ENCODE peak calls at places on chromosome 13, in five cellular contexts. T is BE2C; K is mammary epithelial cell; W is body of pancreas; L is CD8-positive, alpha-beta T cell. A is an unnamed sample.

GRCh38 chr13:90918551-90918950 is 428.9 kb upstream of the MIR17HG start:
- DNase-seq in T (no peak), K (peak; percentile 1), W (no peak), L (no peak), A (peak; percentile 64)

GRCh38 chr13:63024458-63024857 is 1608.8 kb upstream of the PCDH20 start:
- DNase-seq in T (peak; percentile 33), K (no peak), W (no peak), L (no peak), A (no peak)

GRCh38 chr13:88042489-88042888 is 371.3 kb downstream of the SLITRK5 start:
- DNase-seq in T (no peak), K (no peak), W (no peak), L (no peak), A (peak; percentile 17)

GRCh38 chr13:23378009-23378632 is 55.4 kb downstream of the SACS start:
- DNase-seq in T (no peak), K (peak; percentile 88), W (no peak), L (no peak), A (peak; percentile 89)

GRCh38 chr13:113090415-113090770 is 15.2 kb upstream of the F7 start:
- DNase-seq in T (peak; percentile 3), K (no peak), W (no peak), L (no peak), A (no peak)

GRCh38 chr13:44906230-44906629 is 83.0 kb downstream of the NUFIP1 start:
- DNase-seq in T (no peak), K (no peak), W (peak; percentile 42), L (no peak), A (no peak)

GRCh38 chr13:73075546-73075945 is 16.7 kb downstream of the KLF5 start:
- DNase-seq in T (no peak), K (no peak), W (peak; percentile 28), L (no peak), A (no peak)

GRCh38 chr13:79604752-79605151 is 123.8 kb downstream of the NDFIP2 start:
- DNase-seq in T (no peak), K (peak; percentile 75), W (no peak), L (no peak), A (peak; percentile 90)

GRCh38 chr13:108807841-108808240 is 178.4 kb downstream of the MYO16 start:
- DNase-seq in T (no peak), K (no peak), W (no peak), L (no peak), A (no peak)

GRCh38 chr13:74443623-74444022 is 309.4 kb upstream of the KLF12 start:
- DNase-seq in T (no peak), K (peak; percentile 79), W (no peak), L (no peak), A (peak; percentile 92)

GRCh38 chr13:32851083-32852064 is 164.8 kb upstream of the KL start:
- DNase-seq in T (no peak), K (no peak), W (no peak), L (no peak), A (no peak)

GRCh38 chr13:52128714-52129700 is at the start of gene NEK5:
- DNase-seq in T (peak; percentile 81), K (peak; percentile 57), W (peak; percentile 78), L (peak; percentile 17), A (peak; percentile 35)

GRCh38 chr13:78762825-78763224 is 103.9 kb upstream of the OBI1 start:
- DNase-seq in T (no peak), K (no peak), W (no peak), L (no peak), A (peak; percentile 2)

GRCh38 chr13:41054212-41054877 is 7.0 kb upstream of the WBP4 start:
- DNase-seq in T (peak; percentile 43), K (peak; percentile 48), W (no peak), L (no peak), A (peak; percentile 56)

GRCh38 chr13:114063545-114064515 is 68.6 kb downstream of the RASA3 start:
- DNase-seq in T (no peak), K (peak; percentile 37), W (peak; percentile 31), L (no peak), A (no peak)

GRCh38 chr13:23470706-23471610 is 37.5 kb upstream of the SACS start:
- DNase-seq in T (no peak), K (no peak), W (no peak), L (no peak), A (no peak)

GRCh38 chr13:73421310-73421912 is 362.6 kb downstream of the KLF5 start:
- DNase-seq in T (no peak), K (peak; percentile 100), W (peak; percentile 68), L (no peak), A (peak; percentile 100)

GRCh38 chr13:101695870-101696516 is 243.5 kb downstream of the ITGBL1 start:
- DNase-seq in T (no peak), K (no peak), W (no peak), L (no peak), A (no peak)

GRCh38 chr13:31629085-31629785 is 110.1 kb upstream of the RXFP2 start:
- DNase-seq in T (no peak), K (peak; percentile 30), W (no peak), L (no peak), A (no peak)

GRCh38 chr13:89457977-89458376 is 1786.8 kb downstream of the SLITRK5 start:
- DNase-seq in T (no peak), K (peak; percentile 91), W (no peak), L (no peak), A (peak; percentile 94)

GRCh38 chr13:111970501-111971155 is 96.3 kb upstream of the SOX1 start:
- DNase-seq in T (no peak), K (no peak), W (no peak), L (no peak), A (no peak)

GRCh38 chr13:50129923-50130685 is 114.9 kb downstream of the KCNRG start:
- DNase-seq in T (peak; percentile 26), K (no peak), W (peak; percentile 23), L (no peak), A (no peak)

DNA sequence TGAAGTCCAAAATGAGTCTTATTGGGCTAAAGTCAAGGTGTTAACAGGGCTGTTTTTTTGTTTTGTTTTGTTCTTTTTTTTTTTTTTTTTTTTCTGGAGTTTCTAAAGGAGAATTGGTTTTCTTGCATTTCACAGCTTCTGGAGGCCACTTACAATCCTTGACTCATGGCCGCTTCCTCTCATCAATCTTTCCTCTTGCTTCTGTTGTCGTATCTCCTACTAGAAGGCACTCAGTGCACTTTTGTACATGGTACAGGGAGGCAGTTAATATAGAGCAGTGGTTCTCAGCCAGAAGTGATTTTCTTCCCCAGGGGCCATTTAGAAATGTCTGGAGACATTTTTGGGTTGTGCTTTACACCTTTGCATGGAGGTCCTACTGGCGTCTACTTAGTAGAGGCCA is 546.6 kb downstream of the DCT start:
- DNase-seq in T (no peak), K (no peak), W (no peak), L (no peak), A (no peak)
- H3K4me3 ChIP-seq in T (no peak overlapping the region), K (no peak overlapping the region), W (no peak overlapping the region), L (no peak overlapping the region), A (no peak overlapping the region)

GRCh38 chr13:43388282-43389034 is 365.1 kb downstream of the DNAJC15 start:
- DNase-seq in T (no peak), K (peak; percentile 86), W (peak; percentile 70), L (no peak), A (peak; percentile 90)

GRCh38 chr13:43391021-43391420 is 367.6 kb downstream of the DNAJC15 start:
- DNase-seq in T (no peak), K (no peak), W (no peak), L (no peak), A (no peak)

GRCh38 chr13:43390582-43390981 is 367.2 kb downstream of the DNAJC15 start:
- DNase-seq in T (no peak), K (no peak), W (no peak), L (no peak), A (no peak)

GRCh38 chr13:43390101-43390500 is 366.7 kb downstream of the DNAJC15 start:
- DNase-seq in T (no peak), K (no peak), W (no peak), L (no peak), A (no peak)

GRCh38 chr13:43389573-43389972 is 366.2 kb downstream of the DNAJC15 start:
- DNase-seq in T (no peak), K (no peak), W (no peak), L (no peak), A (peak; percentile 18)
- H3K4me3 ChIP-seq in T (no peak overlapping the region), K (no peak overlapping the region), W (no peak overlapping the region), L (no peak overlapping the region), A (no peak overlapping the region)

GRCh38 chr13:28325022-28325421 is 169.9 kb downstream of the FLT1 start:
- DNase-seq in T (no peak), K (no peak), W (no peak), L (no peak), A (no peak)
- H3K4me3 ChIP-seq in T (no peak overlapping the region), K (no peak overlapping the region), W (no peak overlapping the region), L (no peak overlapping the region), A (no peak overlapping the region)

GRCh38 chr13:26562538-26562890 is 5.0 kb downstream of the WASF3 start:
- DNase-seq in T (no peak), K (no peak), W (no peak), L (no peak), A (no peak)
- H3K4me3 ChIP-seq in T (no peak overlapping the region), K (no peak overlapping the region), W (no peak overlapping the region), L (no peak overlapping the region), A (no peak overlapping the region)

GRCh38 chr13:26558074-26558805 is 757 bp downstream of the WASF3 start:
- DNase-seq in T (no peak), K (peak; percentile 17), W (peak; percentile 19), L (no peak), A (no peak)
- H3K4me3 ChIP-seq in T (peak overlapping the region; percentile 44), K (peak overlapping the region; percentile 74), W (peak overlapping the region; percentile 85), L (no peak overlapping the region), A (peak overlapping the region; percentile 70)

GRCh38 chr13:29888306-29888705 is 37.9 kb upstream of the UBL3 start:
- DNase-seq in T (no peak), K (peak; percentile 25), W (no peak), L (no peak), A (no peak)
- H3K4me3 ChIP-seq in T (no peak overlapping the region), K (no peak overlapping the region), W (no peak overlapping the region), L (no peak overlapping the region), A (no peak overlapping the region)